ENCODE peak calls at places on chromosomes 13 and 19, in seven cellular contexts. Q, O, C, G, N, I and D are unnamed samples.

GRCh38 chr13:44317752-44318550 is 55.7 kb upstream of the SERP2 start:
- DNase-seq in O (no peak), C (peak), G (peak), N (no peak), Q (no peak), I (no peak), D (no peak)

GRCh38 chr13:22837980-22838615 is 342.7 kb upstream of the SGCG start:
- DNase-seq in Q (no peak), I (no peak), N (no peak), O (no peak), C (no peak), G (no peak), D (no peak)

GRCh38 chr13:40063278-40063698 is 407.8 kb downstream of the COG6 start:
- DNase-seq in N (no peak), I (no peak), C (no peak), Q (no peak), G (no peak), O (no peak), D (no peak)

GRCh38 chr19:41928221-41928683 is at the start of gene ERFL:
- DNase-seq in I (no peak), Q (no peak), O (no peak), G (no peak), C (no peak), N (no peak), D (no peak)

GRCh38 chr19:38735257-38735686 is 9.0 kb downstream of the CAPN12 start:
- DNase-seq in C (no peak), I (no peak), G (no peak), O (peak), Q (peak), N (no peak), D (no peak)

GRCh38 chr13:100898431-100898830 is 223.8 kb upstream of the TMTC4 start:
- DNase-seq in C (peak), G (no peak), O (no peak), N (no peak), Q (no peak), I (no peak), D (no peak)

GRCh38 chr19:42010245-42011126 is 16.5 kb upstream of the ATP1A3 start:
- DNase-seq in N (no peak), O (no peak), Q (no peak), C (no peak), G (no peak), I (no peak), D (no peak)

GRCh38 chr19:11260996-11261395 is 1.3 kb downstream of the DOCK6 start:
- DNase-seq in O (no peak), C (no peak), Q (no peak), I (no peak), G (no peak), N (no peak), D (no peak)

GRCh38 chr13:112850273-112850672 is 118.7 kb upstream of the MCF2L start:
- DNase-seq in O (no peak), N (no peak), C (no peak), G (no peak), I (no peak), Q (no peak), D (no peak)

GRCh38 chr19:19662866-19663291 is 597 bp downstream of the ATP13A1 start:
- DNase-seq in Q (no peak), O (no peak), N (no peak), C (no peak), I (no peak), G (no peak), D (peak)

GRCh38 chr19:29666634-29667389 is 1.6 kb downstream of the PLEKHF1 start:
- DNase-seq in G (no peak), Q (peak), I (no peak), C (peak), N (no peak), O (no peak), D (no peak)

GRCh38 chr13:98535501-98536357 is 41.2 kb downstream of the STK24 start:
- DNase-seq in C (no peak), G (no peak), O (no peak), Q (no peak), I (peak), N (no peak), D (no peak)

GRCh38 chr19:38678217-38678890 is 30.9 kb downstream of the ACTN4 start:
- DNase-seq in N (no peak), I (no peak), G (no peak), O (no peak), C (no peak), Q (no peak), D (no peak)

GRCh38 chr13:33106656-33107402 is 90.6 kb downstream of the KL start:
- DNase-seq in O (no peak), Q (no peak), N (no peak), I (no peak), G (no peak), C (no peak), D (no peak)

GRCh38 chr19:7853760-7854107 is 20.5 kb downstream of the PRR36 start:
- DNase-seq in Q (no peak), G (no peak), N (no peak), I (no peak), C (no peak), O (no peak), D (no peak)

GRCh38 chr13:50793026-50793425 is 50.5 kb downstream of the DLEU7 start:
- DNase-seq in G (no peak), O (no peak), I (no peak), N (no peak), Q (no peak), C (no peak), D (no peak)

GRCh38 chr13:60448907-60449510 is 52.0 kb downstream of the TDRD3 start:
- DNase-seq in I (no peak), N (no peak), O (peak), G (peak), Q (peak), C (peak), D (peak)